ENCODE peak calls at places on chromosomes 2 and 18, in seven cellular contexts. One of them, this sample, is unnamed.

GRCh38 chr2:224221455-224221913 is 180.4 kb downstream of the FAM124B start:
- DNase-seq in NCI-H526: no peak
- DNase-seq in T-helper 1 cell: no peak
- DNase-seq in nephron progenitor cell: no peak
- DNase-seq in tibial artery: no peak
- DNase-seq in trophoblast cell: peak
- DNase-seq in GM04504: peak
- DNase-seq in this sample: peak

GRCh38 chr2:237556773-237557632 is 9.4 kb upstream of the PRLH start:
- DNase-seq in NCI-H526: no peak
- DNase-seq in T-helper 1 cell: no peak
- DNase-seq in nephron progenitor cell: no peak
- DNase-seq in tibial artery: no peak
- DNase-seq in trophoblast cell: no peak
- DNase-seq in GM04504: no peak
- DNase-seq in this sample: no peak

GRCh38 chr2:207625014-207625755 is at the start of gene METTL21A:
- DNase-seq in NCI-H526: peak
- DNase-seq in T-helper 1 cell: peak
- DNase-seq in nephron progenitor cell: peak
- DNase-seq in tibial artery: peak
- DNase-seq in trophoblast cell: peak
- DNase-seq in GM04504: peak
- DNase-seq in this sample: peak

GRCh38 chr2:216119986-216120385 is 10.8 kb downstream of the XRCC5 start:
- DNase-seq in NCI-H526: no peak
- DNase-seq in T-helper 1 cell: no peak
- DNase-seq in nephron progenitor cell: no peak
- DNase-seq in tibial artery: no peak
- DNase-seq in trophoblast cell: no peak
- DNase-seq in GM04504: no peak
- DNase-seq in this sample: no peak

GRCh38 chr2:96245609-96246390 is 20.0 kb downstream of the TMEM127 start:
- DNase-seq in NCI-H526: no peak
- DNase-seq in T-helper 1 cell: no peak
- DNase-seq in nephron progenitor cell: no peak
- DNase-seq in tibial artery: no peak
- DNase-seq in trophoblast cell: no peak
- DNase-seq in GM04504: no peak
- DNase-seq in this sample: no peak

GRCh38 chr2:189013677-189014380 is 39.7 kb downstream of the COL3A1 start:
- DNase-seq in NCI-H526: no peak
- DNase-seq in T-helper 1 cell: no peak
- DNase-seq in nephron progenitor cell: no peak
- DNase-seq in tibial artery: no peak
- DNase-seq in trophoblast cell: no peak
- DNase-seq in GM04504: no peak
- DNase-seq in this sample: no peak

GRCh38 chr18:38972571-38972970 is 1407.0 kb upstream of the CELF4 start:
- DNase-seq in NCI-H526: no peak
- DNase-seq in T-helper 1 cell: no peak
- DNase-seq in nephron progenitor cell: no peak
- DNase-seq in tibial artery: no peak
- DNase-seq in trophoblast cell: peak
- DNase-seq in GM04504: no peak
- DNase-seq in this sample: peak

GRCh38 chr2:70523996-70524965 is 29.3 kb downstream of the TGFA start:
- DNase-seq in NCI-H526: no peak
- DNase-seq in T-helper 1 cell: no peak
- DNase-seq in nephron progenitor cell: no peak
- DNase-seq in tibial artery: no peak
- DNase-seq in trophoblast cell: peak
- DNase-seq in GM04504: peak
- DNase-seq in this sample: peak

GRCh38 chr2:133292267-133292666 is 276.0 kb downstream of the NCKAP5 start:
- DNase-seq in NCI-H526: no peak
- DNase-seq in T-helper 1 cell: no peak
- DNase-seq in nephron progenitor cell: no peak
- DNase-seq in tibial artery: no peak
- DNase-seq in trophoblast cell: no peak
- DNase-seq in GM04504: no peak
- DNase-seq in this sample: no peak

GRCh38 chr2:70513751-70514150 is 39.9 kb downstream of the TGFA start:
- DNase-seq in NCI-H526: no peak
- DNase-seq in T-helper 1 cell: no peak
- DNase-seq in nephron progenitor cell: peak
- DNase-seq in tibial artery: no peak
- DNase-seq in trophoblast cell: no peak
- DNase-seq in GM04504: no peak
- DNase-seq in this sample: no peak

GRCh38 chr2:127614246-127614645 is 31.7 kb upstream of the GPR17 start:
- DNase-seq in NCI-H526: no peak
- DNase-seq in T-helper 1 cell: no peak
- DNase-seq in nephron progenitor cell: no peak
- DNase-seq in tibial artery: no peak
- DNase-seq in trophoblast cell: no peak
- DNase-seq in GM04504: no peak
- DNase-seq in this sample: no peak

GRCh38 chr2:12727641-12728040 is 10.9 kb downstream of the TRIB2 start:
- DNase-seq in NCI-H526: no peak
- DNase-seq in T-helper 1 cell: no peak
- DNase-seq in nephron progenitor cell: no peak
- DNase-seq in tibial artery: no peak
- DNase-seq in trophoblast cell: no peak
- DNase-seq in GM04504: no peak
- DNase-seq in this sample: no peak

GRCh38 chr2:26274058-26274613 is 29.4 kb downstream of the HADHB start:
- DNase-seq in NCI-H526: no peak
- DNase-seq in T-helper 1 cell: no peak
- DNase-seq in nephron progenitor cell: no peak
- DNase-seq in tibial artery: peak
- DNase-seq in trophoblast cell: peak
- DNase-seq in GM04504: peak
- DNase-seq in this sample: peak

GRCh38 chr2:74871414-74871813 is 37.5 kb downstream of the HK2 start:
- DNase-seq in NCI-H526: no peak
- DNase-seq in T-helper 1 cell: no peak
- DNase-seq in nephron progenitor cell: no peak
- DNase-seq in tibial artery: no peak
- DNase-seq in trophoblast cell: no peak
- DNase-seq in GM04504: no peak
- DNase-seq in this sample: no peak

GRCh38 chr18:22930089-22930713 is 2.9 kb upstream of the RBBP8 start:
- DNase-seq in NCI-H526: peak
- DNase-seq in T-helper 1 cell: peak
- DNase-seq in nephron progenitor cell: peak
- DNase-seq in tibial artery: peak
- DNase-seq in trophoblast cell: peak
- DNase-seq in GM04504: no peak
- DNase-seq in this sample: peak

GRCh38 chr2:42969231-42970150 is 177.1 kb upstream of the HAAO start:
- DNase-seq in NCI-H526: no peak
- DNase-seq in T-helper 1 cell: no peak
- DNase-seq in nephron progenitor cell: no peak
- DNase-seq in tibial artery: peak
- DNase-seq in trophoblast cell: peak
- DNase-seq in GM04504: peak
- DNase-seq in this sample: peak

GRCh38 chr2:29469961-29470360 is 354.7 kb downstream of the CLIP4 start:
- DNase-seq in NCI-H526: no peak
- DNase-seq in T-helper 1 cell: no peak
- DNase-seq in nephron progenitor cell: no peak
- DNase-seq in tibial artery: no peak
- DNase-seq in trophoblast cell: no peak
- DNase-seq in GM04504: no peak
- DNase-seq in this sample: no peak

GRCh38 chr2:17539596-17539992 is 902 bp upstream of the VSNL1 start:
- DNase-seq in NCI-H526: peak
- DNase-seq in T-helper 1 cell: no peak
- DNase-seq in nephron progenitor cell: peak
- DNase-seq in tibial artery: no peak
- DNase-seq in trophoblast cell: peak
- DNase-seq in GM04504: no peak
- DNase-seq in this sample: peak

GRCh38 chr2:19673213-19673791 is 228.5 kb downstream of the TTC32 start:
- DNase-seq in NCI-H526: no peak
- DNase-seq in T-helper 1 cell: no peak
- DNase-seq in nephron progenitor cell: peak
- DNase-seq in tibial artery: no peak
- DNase-seq in trophoblast cell: peak
- DNase-seq in GM04504: no peak
- DNase-seq in this sample: peak

GRCh38 chr18:64645753-64646152 is 496.9 kb upstream of the LINC00305 start:
- DNase-seq in NCI-H526: no peak
- DNase-seq in T-helper 1 cell: no peak
- DNase-seq in nephron progenitor cell: no peak
- DNase-seq in tibial artery: no peak
- DNase-seq in trophoblast cell: no peak
- DNase-seq in GM04504: no peak
- DNase-seq in this sample: no peak

GRCh38 chr2:231557571-231558217 is 27.4 kb upstream of the NMUR1 start:
- DNase-seq in NCI-H526: peak
- DNase-seq in T-helper 1 cell: peak
- DNase-seq in nephron progenitor cell: peak
- DNase-seq in tibial artery: peak
- DNase-seq in trophoblast cell: peak
- DNase-seq in GM04504: peak
- DNase-seq in this sample: peak

GRCh38 chr18:22451796-22452195 is 34.1 kb upstream of the CTAGE1 start:
- DNase-seq in NCI-H526: no peak
- DNase-seq in T-helper 1 cell: no peak
- DNase-seq in nephron progenitor cell: peak
- DNase-seq in tibial artery: no peak
- DNase-seq in trophoblast cell: no peak
- DNase-seq in GM04504: no peak
- DNase-seq in this sample: no peak

This sample was measured in astrocyte of the hippocampus.